ENCODE peak calls at places on chromosomes 6 and 20, in seven cellular contexts. X is HL-60, H is NCI-H1092, J is mesendoderm, S is mesenteric fat pad, K is non-pigmented ciliary epithelial cell, I is HT-29. F is an unnamed sample.

GRCh38 chr6:41191569-41191968 is 9.4 kb downstream of the TREML2 start:
- DNase-seq in X (no peak), H (no peak), J (peak; percentile 78), S (no peak), K (no peak), I (peak; percentile 62), F (peak; percentile 85)

GRCh38 chr6:163711615-163712568 is 297.4 kb downstream of the QKI start:
- DNase-seq in X (peak; percentile 81), H (peak; percentile 31), J (peak; percentile 13), S (no peak), K (no peak), I (peak; percentile 30), F (peak; percentile 65)

GRCh38 chr6:71181565-71181964 is 107.0 kb upstream of the OGFRL1 start:
- DNase-seq in X (no peak), H (no peak), J (peak; percentile 96), S (no peak), K (peak; percentile 85), I (peak; percentile 42), F (peak; percentile 69)

GRCh38 chr6:27239258-27239657 is 8.2 kb upstream of the PRSS16 start:
- DNase-seq in X (no peak), H (no peak), J (no peak), S (no peak), K (no peak), I (no peak), F (no peak)

GRCh38 chr6:111993342-111993741 is 60.6 kb upstream of the CCN6 start:
- DNase-seq in X (no peak), H (peak; percentile 66), J (no peak), S (no peak), K (no peak), I (no peak), F (no peak)

GRCh38 chr20:48460681-48461080 is 367.1 kb downstream of the PREX1 start:
- DNase-seq in X (no peak), H (no peak), J (no peak), S (no peak), K (no peak), I (no peak), F (no peak)

GRCh38 chr6:3403244-3404154 is 53.4 kb downstream of the SLC22A23 start:
- DNase-seq in X (no peak), H (no peak), J (peak; percentile 78), S (no peak), K (no peak), I (peak; percentile 87), F (peak; percentile 58)

GRCh38 chr6:112780498-112781096 is 433.5 kb downstream of the RFPL4B start:
- DNase-seq in X (peak; percentile 20), H (peak; percentile 57), J (peak; percentile 78), S (no peak), K (peak; percentile 58), I (peak; percentile 88), F (peak; percentile 73)

GRCh38 chr6:46500382-46500781 is 9.1 kb upstream of the RCAN2 start:
- DNase-seq in X (no peak), H (no peak), J (no peak), S (no peak), K (no peak), I (no peak), F (no peak)

GRCh38 chr6:48206091-48206490 is 95.1 kb upstream of the PTCHD4 start:
- DNase-seq in X (no peak), H (no peak), J (no peak), S (no peak), K (no peak), I (no peak), F (no peak)

GRCh38 chr20:59483481-59483880 is 120.9 kb upstream of the PHACTR3 start:
- DNase-seq in X (no peak), H (no peak), J (no peak), S (no peak), K (no peak), I (no peak), F (no peak)

GRCh38 chr20:46752639-46753235 is 43.3 kb downstream of the SLC2A10 start:
- DNase-seq in X (no peak), H (peak; percentile 53), J (peak; percentile 55), S (no peak), K (no peak), I (peak; percentile 84), F (peak; percentile 61)

GRCh38 chr6:150922137-150922536 is 56.6 kb downstream of the MTHFD1L start:
- DNase-seq in X (no peak), H (no peak), J (no peak), S (no peak), K (no peak), I (no peak), F (no peak)

GRCh38 chr20:31713312-31714049 is 9.2 kb downstream of the BCL2L1 start:
- DNase-seq in X (no peak), H (no peak), J (peak; percentile 90), S (no peak), K (peak; percentile 67), I (peak; percentile 80), F (peak; percentile 46)

GRCh38 chr6:2468601-2468955 is 223.2 kb upstream of the GMDS start:
- DNase-seq in X (no peak), H (no peak), J (no peak), S (no peak), K (no peak), I (no peak), F (no peak)

GRCh38 chr20:52060794-52061714 is 130.5 kb downstream of the ZFP64 start:
- DNase-seq in X (no peak), H (no peak), J (peak; percentile 91), S (no peak), K (no peak), I (peak; percentile 88), F (peak; percentile 60)

GRCh38 chr20:17971571-17972013 is 2.8 kb downstream of the MGME1 start:
- DNase-seq in X (no peak), H (no peak), J (peak; percentile 84), S (no peak), K (peak; percentile 56), I (no peak), F (peak; percentile 27)

GRCh38 chr6:81864124-81864523 is 111.6 kb upstream of the TENT5A start:
- DNase-seq in X (no peak), H (no peak), J (no peak), S (no peak), K (no peak), I (no peak), F (no peak)

GRCh38 chr20:25336561-25337422 is 53.8 kb downstream of the ABHD12 start:
- DNase-seq in X (no peak), H (no peak), J (peak; percentile 84), S (no peak), K (no peak), I (peak; percentile 41), F (no peak)

GRCh38 chr6:169971951-169972651 is 220.7 kb downstream of the ERMARD start:
- DNase-seq in X (no peak), H (no peak), J (no peak), S (peak; percentile 69), K (no peak), I (no peak), F (no peak)

F was measured in iPS-NIHi11.